ENCODE peak calls at places on chromosomes 7 and 10, in ten cellular contexts. V, P, H, W, N, E, T, I, M and C are unnamed samples.

GRCh38 chr7:43105521-43106120 is 6.8 kb upstream of the HECW1 start:
- DNase-seq in T (no peak), N (no peak), E (no peak), M (no peak), H (no peak), W (no peak), V (no peak), I (no peak), P (no peak), C (no peak)

GRCh38 chr7:156841497-156841896 is 51.5 kb downstream of the LMBR1 start:
- DNase-seq in I (no peak), M (no peak), T (no peak), W (no peak), H (no peak), P (no peak), E (no peak), N (no peak), V (no peak), C (no peak)

GRCh38 chr7:48813472-48813871 is 110.9 kb upstream of the CDC14C start:
- DNase-seq in N (no peak), E (no peak), I (no peak), M (no peak), H (no peak), V (no peak), P (no peak), T (no peak), W (no peak), C (no peak)

GRCh38 chr7:140898794-140899548 is 25.8 kb downstream of the BRAF start:
- DNase-seq in V (no peak), T (no peak), W (no peak), M (no peak), P (no peak), N (no peak), H (no peak), E (no peak), I (no peak), C (no peak)

GRCh38 chr7:128266891-128267839 is 26.1 kb downstream of the LEP start:
- DNase-seq in W (peak; percentile 86), T (peak; percentile 71), V (no peak), N (peak; percentile 74), M (no peak), E (peak; percentile 84), I (peak; percentile 70), H (peak; percentile 63), P (no peak), C (peak; percentile 43)

GRCh38 chr7:144470052-144470451 is 66.6 kb upstream of the NOBOX start:
- DNase-seq in M (no peak), N (no peak), H (no peak), I (no peak), E (no peak), T (no peak), V (no peak), W (no peak), P (no peak), C (no peak)

GRCh38 chr10:122494173-122494820 is 32.9 kb downstream of the HTRA1 start:
- DNase-seq in H (no peak), W (no peak), I (no peak), V (peak; percentile 71), P (no peak), E (no peak), N (no peak), T (no peak), M (no peak), C (no peak)

GRCh38 chr7:38374507-38374906 is 101.1 kb upstream of the TARP start:
- DNase-seq in P (peak; percentile 42), H (peak; percentile 40), I (no peak), W (no peak), E (no peak), M (no peak), V (peak; percentile 70), T (no peak), N (no peak), C (no peak)

GRCh38 chr7:50625360-50625759 is 60.2 kb upstream of the DDC start:
- DNase-seq in M (no peak), I (peak; percentile 62), V (no peak), N (no peak), T (no peak), P (no peak), E (no peak), H (no peak), W (no peak), C (no peak)

GRCh38 chr10:4343798-4344370 is 482.1 kb upstream of the AKR1E2 start:
- DNase-seq in P (no peak), N (no peak), V (no peak), E (no peak), T (no peak), M (no peak), I (no peak), H (no peak), W (no peak), C (no peak)

GRCh38 chr10:70715853-70716795 is 43.8 kb downstream of the ADAMTS14 start:
- DNase-seq in T (no peak), P (peak; percentile 19), V (peak; percentile 17), I (no peak), H (peak; percentile 10), N (no peak), W (no peak), E (no peak), M (peak; percentile 9), C (no peak)

GRCh38 chr7:45713669-45714520 is 139.7 kb downstream of the ADCY1 start:
- DNase-seq in E (no peak), V (no peak), P (no peak), I (no peak), T (no peak), W (no peak), M (no peak), H (no peak), N (no peak), C (no peak)

GRCh38 chr10:96585726-96586418 is 940 bp downstream of the TM9SF3 start:
- DNase-seq in E (no peak), V (peak; percentile 41), N (no peak), M (no peak), P (no peak), W (no peak), T (peak; percentile 51), H (peak; percentile 35), I (no peak), C (peak; percentile 78)

GRCh38 chr10:71846816-71847215 is 4.2 kb downstream of the PSAP start:
- DNase-seq in W (no peak), P (no peak), M (no peak), E (no peak), H (peak; percentile 71), T (no peak), N (no peak), I (no peak), V (no peak), C (no peak)
- H3K4me1 ChIP-seq in W (peaks cover 62% of the 10 kb centered on the region), P (peaks cover 42% of the 10 kb centered on the region), M (peaks cover 25% of the 10 kb centered on the region), E (peaks cover 20% of the 10 kb centered on the region), H (peaks cover 80% of the 10 kb centered on the region), T (peaks cover 6% of the 10 kb centered on the region), N (no peaks in the 10 kb centered on the region), I (peaks cover 76% of the 10 kb centered on the region), V (peaks cover 17% of the 10 kb centered on the region), C (peaks cover 34% of the 10 kb centered on the region)

GRCh38 chr10:31319602-31320178 is 674 bp downstream of the ZEB1 start:
- DNase-seq in H (no peak), E (no peak), N (no peak), I (peak; percentile 37), V (no peak), W (no peak), T (no peak), P (no peak), M (no peak), C (no peak)

GRCh38 chr10:31318382-31318853 is 598 bp upstream of the ZEB1 start:
- DNase-seq in E (peak; percentile 68), N (peak; percentile 73), T (peak; percentile 50), M (peak; percentile 79), W (peak; percentile 85), V (no peak), H (peak; percentile 77), I (peak; percentile 69), P (peak; percentile 64), C (no peak)

GRCh38 chr10:31317652-31318381 is 1.2 kb upstream of the ZEB1 start:
- DNase-seq in W (no peak), P (no peak), E (no peak), N (no peak), M (no peak), V (peak; percentile 88), I (no peak), H (no peak), T (no peak), C (peak; percentile 78)

GRCh38 chr10:31320179-31320597 is 1.2 kb downstream of the ZEB1 start:
- DNase-seq in V (no peak), W (peak; percentile 78), E (peak; percentile 70), H (peak; percentile 13), I (peak; percentile 65), P (peak; percentile 43), T (no peak), M (no peak), N (peak; percentile 55), C (peak; percentile 42)

GRCh38 chr10:31318854-31319601 is at the start of gene ZEB1:
- DNase-seq in N (peak; percentile 95), E (peak; percentile 87), P (peak; percentile 96), I (peak; percentile 93), V (peak; percentile 79), H (peak; percentile 96), T (peak; percentile 90), M (no peak), W (peak; percentile 96), C (peak; percentile 90)
- TF ChIP-seq POLR2A in N (peak; percentile 37), E (peak; percentile 40), P (peak; percentile 66), I (no peak), V (no peak), H (no peak), T (no peak), M (peak; percentile 78), W (no peak), C (peak; percentile 30)

DNA sequence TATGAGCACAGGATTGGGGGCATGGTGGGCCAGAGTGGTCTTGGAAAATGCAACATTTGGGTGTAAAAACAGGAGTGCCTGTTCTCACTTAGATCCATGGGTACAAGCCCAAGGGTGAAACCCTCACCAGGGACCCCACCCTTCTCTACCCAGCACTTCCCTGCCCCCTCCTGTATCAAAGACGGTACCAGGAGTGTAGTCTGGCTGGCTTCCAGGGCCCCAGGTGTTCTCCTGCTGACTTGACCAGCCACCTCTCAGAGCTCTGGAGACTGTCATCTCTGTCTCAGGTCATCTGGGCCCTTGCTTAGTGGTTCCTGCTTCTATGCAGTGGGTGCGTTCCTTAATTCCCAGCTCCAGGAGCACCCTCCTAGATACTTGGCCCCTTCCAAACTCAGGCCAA is 447.2 kb downstream of the LRMDA start:
- DNase-seq in T (no peak), E (no peak), W (no peak), M (no peak), I (no peak), V (no peak), N (no peak), H (peak; percentile 23), P (no peak), C (no peak)
- TF ChIP-seq CTCF in T (no peak), E (no peak), W (no peak), M (no peak), I (no peak), V (no peak), N (no peak), H (no peak), P (no peak), C (no peak)

DNA sequence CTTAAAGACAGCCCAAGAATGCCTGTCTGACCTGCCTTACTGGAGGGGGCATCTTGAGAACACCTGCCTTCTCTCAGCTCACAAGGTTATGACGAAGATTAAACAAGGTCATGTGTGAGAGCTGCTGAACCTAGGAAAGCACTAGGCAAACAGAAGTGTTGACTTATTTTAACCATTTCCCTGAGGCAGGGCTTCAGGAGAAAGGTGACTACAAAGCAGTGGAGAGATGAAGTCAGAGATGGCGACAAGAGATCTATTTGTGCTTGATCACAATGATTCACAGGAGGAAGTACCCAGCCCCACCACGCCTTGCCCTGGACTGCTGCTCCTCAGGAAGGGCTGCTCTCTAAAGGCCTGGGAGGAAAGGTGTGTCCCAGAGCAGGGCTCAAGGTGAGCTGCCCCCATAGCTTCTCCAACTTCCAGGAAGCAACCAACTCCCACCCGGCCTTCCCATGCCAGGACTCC is 27.8 kb downstream of the STN1 start:
- DNase-seq in W (no peak), H (peak; percentile 84), P (peak; percentile 92), T (peak; percentile 14), M (no peak), V (peak; percentile 24), N (no peak), E (no peak), I (no peak), C (peak; percentile 86)
- H3K4me1 ChIP-seq in W (peaks cover 21% of the 10 kb centered on the region), H (peaks cover 62% of the 10 kb centered on the region), P (peaks cover 60% of the 10 kb centered on the region), T (no peaks in the 10 kb centered on the region), M (no peaks in the 10 kb centered on the region), V (peaks cover 40% of the 10 kb centered on the region), N (no peaks in the 10 kb centered on the region), E (peaks cover 6% of the 10 kb centered on the region), I (peaks cover 40% of the 10 kb centered on the region), C (peaks cover 34% of the 10 kb centered on the region)